ENCODE peak calls at places on chromosomes 4 and X, in seven cellular contexts. P, C, U, X, F, H and S are unnamed samples. For H3K27me3, the result is how much of the 10 kb centered on the place peaks cover.

GRCh38 chr4:146342600-146343192 is 128.4 kb downstream of the REELD1 start:
- DNase-seq in U (no peak), F (no peak), H (peak), X (peak), C (peak), P (peak), S (no peak)

GRCh38 chr4:26269038-26269437 is 51.8 kb upstream of the RBPJ start:
- DNase-seq in H (no peak), P (no peak), X (no peak), F (no peak), U (no peak), C (no peak), S (no peak)

GRCh38 chr4:88219099-88219498 is 60.7 kb upstream of the ABCG2 start:
- DNase-seq in X (no peak), P (peak), U (peak), H (peak), F (no peak), C (peak), S (peak)

GRCh38 chr4:22962186-22962786 is 269.5 kb downstream of the GBA3 start:
- DNase-seq in P (peak), F (peak), U (no peak), X (no peak), H (peak), C (no peak), S (peak)

GRCh38 chrX:15646031-15646430 is 18.6 kb downstream of the CLTRN start:
- DNase-seq in F (no peak), C (no peak), H (no peak), P (no peak), X (no peak), U (no peak), S (no peak)

GRCh38 chrX:74382613-74383012 is 38.7 kb upstream of the SLC16A2 start:
- DNase-seq in F (peak), P (peak), C (peak), X (peak), H (peak), U (peak), S (peak)

GRCh38 chr4:73533515-73534422 is 52.2 kb downstream of the AFM start:
- DNase-seq in C (no peak), H (no peak), P (no peak), F (no peak), X (no peak), U (no peak), S (no peak)

GRCh38 chr4:38615847-38616246 is 48.2 kb upstream of the KLF3 start:
- DNase-seq in F (no peak), U (no peak), H (no peak), C (no peak), P (no peak), X (no peak), S (peak)

GRCh38 chrX:155592331-155592730 is 20.4 kb downstream of the TMLHE start:
- DNase-seq in P (peak), C (no peak), F (no peak), X (no peak), U (no peak), H (no peak), S (no peak)

GRCh38 chr4:100651499-100652165 is 133.8 kb upstream of the EMCN start:
- DNase-seq in P (no peak), H (no peak), F (no peak), X (no peak), C (no peak), U (no peak), S (peak)

GRCh38 chrX:67604979-67605703 is 61.3 kb downstream of the AR start:
- DNase-seq in U (no peak), H (peak), F (no peak), C (no peak), X (no peak), P (peak), S (no peak)

GRCh38 chr4:57214654-57215411 is 104.6 kb upstream of the IGFBP7 start:
- DNase-seq in X (no peak), U (no peak), H (no peak), C (no peak), F (no peak), P (no peak), S (no peak)

GRCh38 chr4:86657382-86657781 is 63.3 kb downstream of the PTPN13 start:
- DNase-seq in H (no peak), F (no peak), P (no peak), U (no peak), C (no peak), X (no peak), S (no peak)

GRCh38 chrX:154019633-154020499 is at the start of gene IRAK1:
- DNase-seq in X (peak), F (peak), C (peak), H (peak), U (no peak), P (peak), S (peak)

DNA sequence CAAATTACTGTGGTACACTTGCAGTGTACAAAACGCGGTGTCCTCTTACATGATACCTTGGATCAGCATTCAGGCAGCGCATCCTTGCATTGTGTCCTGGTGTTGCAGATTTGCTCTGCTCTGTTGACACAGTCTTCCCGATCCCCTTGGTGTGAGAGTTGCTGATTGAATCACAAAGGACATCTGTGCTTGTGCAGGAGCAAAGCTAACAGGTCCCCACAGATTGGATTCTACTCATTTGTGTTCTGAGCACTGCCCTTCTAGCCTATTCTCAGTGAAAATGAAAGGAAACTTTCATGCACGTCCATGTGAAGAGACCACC is 171.4 kb downstream of the FRMPD4 start:
- DNase-seq in X (no peak), H (no peak), U (no peak), F (peak), C (no peak), P (no peak), S (no peak)
- H3K27me3 ChIP-seq in X (under half), H (under half), U (under half), F (under half), C (under half), P (under half), S (under half)

GRCh38 chr4:914531-914930 is 17.6 kb downstream of the GAK start:
- DNase-seq in X (no peak), U (no peak), F (no peak), H (no peak), C (no peak), P (no peak), S (no peak)

GRCh38 chr4:911221-911751 is 20.8 kb downstream of the GAK start:
- DNase-seq in U (no peak), P (no peak), H (no peak), X (no peak), C (no peak), F (no peak), S (no peak)

GRCh38 chr4:913280-913618 is 18.9 kb downstream of the GAK start:
- DNase-seq in F (no peak), X (no peak), C (no peak), U (no peak), H (no peak), P (no peak), S (no peak)

GRCh38 chr4:911871-912490 is 20.1 kb downstream of the GAK start:
- DNase-seq in F (no peak), H (no peak), P (no peak), X (no peak), U (no peak), C (no peak), S (no peak)

DNA sequence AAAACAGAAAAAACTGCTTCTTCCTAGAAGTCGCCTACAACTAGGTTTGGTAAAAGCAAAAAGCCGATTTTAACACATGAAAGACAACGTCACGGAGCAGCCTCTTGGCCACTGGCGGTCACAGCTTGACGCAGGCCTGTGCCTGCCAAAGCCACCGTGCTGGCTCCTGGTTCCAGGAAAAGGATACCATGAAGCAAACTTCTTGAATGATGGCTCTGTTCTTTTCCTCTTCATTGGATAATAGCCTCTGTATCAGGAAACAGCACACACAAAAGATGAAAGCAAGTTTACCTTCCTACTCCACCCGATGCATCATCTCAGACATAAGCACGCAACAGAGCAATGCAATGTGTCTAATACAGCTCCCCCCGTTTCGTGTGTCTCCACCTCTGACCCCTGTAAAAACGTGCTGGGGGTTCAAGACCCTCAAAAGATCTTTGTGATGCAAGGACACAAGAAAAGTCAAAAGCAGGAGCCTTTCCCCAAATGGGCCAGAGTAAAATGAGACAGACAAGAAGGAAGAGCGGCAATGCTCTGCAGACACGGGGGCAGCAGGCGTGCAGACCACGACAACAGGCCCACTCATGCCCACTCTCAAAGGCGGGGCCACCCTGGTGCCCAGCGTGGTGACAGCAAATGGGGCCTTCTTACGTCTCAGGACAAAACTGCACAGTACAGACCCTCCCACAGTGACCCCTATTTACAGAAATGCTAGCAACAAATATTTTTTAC is 19.4 kb downstream of the GAK start:
- DNase-seq in F (no peak), H (no peak), P (no peak), C (no peak), X (no peak), U (no peak), S (no peak)
- H3K27me3 ChIP-seq in F (under half), H (under half), P (under half), C (under half), X (under half), U (under half), S (under half)

GRCh38 chr4:7999695-8000094 is 60.0 kb upstream of the AFAP1 start:
- DNase-seq in X (no peak), P (no peak), U (no peak), H (no peak), C (no peak), F (no peak), S (no peak)
- H3K27me3 ChIP-seq in X (under half), P (half or more), U (under half), H (half or more), C (under half), F (under half), S (under half)

DNA sequence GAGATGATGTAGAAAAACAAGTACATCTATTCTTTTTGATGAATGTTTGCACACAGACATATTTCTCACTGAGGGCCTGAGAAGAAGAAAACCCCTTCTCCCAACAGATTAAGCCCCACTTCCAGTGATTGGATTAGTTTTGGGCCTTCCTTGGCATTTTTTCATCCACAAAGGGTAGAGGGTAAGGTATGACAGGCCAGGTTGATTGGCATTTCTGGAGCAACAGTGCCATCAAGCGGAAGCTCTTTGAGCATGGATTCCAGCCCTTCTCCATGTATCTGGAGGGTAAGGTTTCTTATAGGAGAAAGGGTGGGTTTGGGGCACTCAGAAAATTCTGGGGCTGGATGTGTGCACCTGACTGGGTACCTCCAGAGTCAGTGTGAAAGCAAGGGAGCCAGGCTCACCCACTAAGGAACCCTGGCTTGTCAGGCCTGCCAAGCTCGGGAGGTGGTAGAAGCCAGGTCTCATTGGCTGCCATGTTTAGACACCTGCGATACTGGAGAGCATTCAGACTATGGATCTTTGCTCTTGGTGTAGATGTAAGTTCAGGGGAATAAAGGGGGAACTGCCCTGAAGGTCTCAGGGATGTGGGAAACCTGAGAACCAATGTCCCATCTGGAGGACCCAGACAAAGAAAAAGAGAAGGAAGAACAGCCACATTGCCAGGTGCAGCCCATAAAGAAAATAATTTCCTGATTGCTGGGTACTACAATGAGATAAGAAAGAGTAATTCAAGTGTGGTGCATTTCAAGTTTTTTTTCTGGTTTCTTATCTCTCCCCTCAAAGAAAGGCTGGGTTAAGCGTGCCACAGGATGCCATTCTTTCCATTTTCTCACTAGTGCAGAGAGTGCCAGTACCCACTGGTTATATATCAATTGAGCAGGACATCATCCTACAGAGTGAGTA is 222.3 kb upstream of the AGTR2 start:
- DNase-seq in F (peak), U (no peak), X (no peak), P (no peak), H (peak), C (peak), S (peak)
- H3K27me3 ChIP-seq in F (under half), U (under half), X (under half), P (under half), H (under half), C (under half), S (under half)